ENCODE peak calls at places on chromosomes 16 and 17, in ten cellular contexts. K is cardiac muscle cell, C is body of pancreas, F is brain microvascular endothelial cell, U is DMS153, W is activated T-cell treated with anti-CD3 and anti-CD28 coated beads for 4 hours, Y is cerebellar cortex, L is retina, J is foreskin keratinocyte, T is anterior cingulate cortex. M is an unnamed sample.

GRCh38 chr17:81404557-81405165 is 9.4 kb downstream of the BAHCC1 start:
- DNase-seq in K (no peak), C (no peak), F (no peak), U (peak; percentile 89), W (no peak), Y (no peak), L (peak; percentile 70), J (no peak), T (no peak), M (no peak)

GRCh38 chr17:78361227-78361683 is 1.4 kb upstream of the SOCS3 start:
- DNase-seq in K (no peak), C (no peak), F (no peak), U (no peak), W (no peak), Y (no peak), L (no peak), J (no peak), T (no peak), M (no peak)

GRCh38 chr16:29306953-29307597 is 99.4 kb downstream of the NPIPB11 start:
- DNase-seq in K (no peak), C (no peak), F (peak; percentile 18), U (no peak), W (no peak), Y (no peak), L (no peak), J (peak; percentile 39), T (no peak), M (peak; percentile 71)

GRCh38 chr16:12271006-12271405 is 294.5 kb downstream of the SNX29 start:
- DNase-seq in K (peak; percentile 17), C (no peak), F (no peak), U (peak; percentile 44), W (no peak), Y (peak; percentile 13), L (no peak), J (no peak), T (no peak), M (peak; percentile 52)

GRCh38 chr17:78122221-78122990 is 6.1 kb downstream of the TMC6 start:
- DNase-seq in K (no peak), C (no peak), F (no peak), U (no peak), W (no peak), Y (no peak), L (no peak), J (no peak), T (no peak), M (no peak)

GRCh38 chr17:77437017-77437416 is 296.2 kb downstream of the SEC14L1 start:
- DNase-seq in K (peak; percentile 93), C (no peak), F (peak; percentile 61), U (no peak), W (no peak), Y (no peak), L (no peak), J (no peak), T (no peak), M (peak; percentile 62)

GRCh38 chr16:50680907-50681885 is at the start of gene SNX20:
- DNase-seq in K (no peak), C (no peak), F (no peak), U (no peak), W (peak; percentile 51), Y (no peak), L (no peak), J (no peak), T (no peak), M (no peak)

GRCh38 chr17:17713839-17714238 is 32.6 kb downstream of the RAI1 start:
- DNase-seq in K (peak; percentile 56), C (peak; percentile 61), F (peak; percentile 55), U (no peak), W (no peak), Y (peak; percentile 60), L (no peak), J (no peak), T (no peak), M (peak; percentile 88)

GRCh38 chr17:38598536-38598935 is 7.2 kb downstream of the SRCIN1 start:
- DNase-seq in K (peak; percentile 87), C (peak; percentile 86), F (peak; percentile 61), U (peak; percentile 91), W (no peak), Y (peak; percentile 98), L (peak; percentile 71), J (peak; percentile 79), T (peak; percentile 27), M (peak; percentile 53)

GRCh38 chr16:2963611-2964415 is at the start of gene KREMEN2:
- DNase-seq in K (no peak), C (no peak), F (no peak), U (peak; percentile 44), W (peak; percentile 40), Y (peak; percentile 82), L (peak; percentile 65), J (peak; percentile 84), T (no peak), M (peak; percentile 46)

GRCh38 chr17:45646288-45646988 is 137.7 kb upstream of the CRHR1 start:
- DNase-seq in K (no peak), C (no peak), F (no peak), U (no peak), W (no peak), Y (no peak), L (no peak), J (no peak), T (no peak), M (no peak)

GRCh38 chr16:47018223-47018891 is 44.9 kb upstream of the DNAJA2 start:
- DNase-seq in K (peak; percentile 18), C (peak; percentile 70), F (peak; percentile 7), U (no peak), W (no peak), Y (peak; percentile 46), L (no peak), J (peak; percentile 38), T (no peak), M (peak; percentile 45)

GRCh38 chr17:2266045-2266864 is 37.3 kb downstream of the SMG6 start:
- DNase-seq in K (no peak), C (peak; percentile 18), F (no peak), U (no peak), W (peak; percentile 84), Y (no peak), L (no peak), J (no peak), T (no peak), M (no peak)

GRCh38 chr17:39143552-39144093 is 7.8 kb downstream of the PLXDC1 start:
- DNase-seq in K (no peak), C (no peak), F (no peak), U (no peak), W (no peak), Y (no peak), L (no peak), J (no peak), T (no peak), M (peak; percentile 22)